ENCODE peak calls at places on chromosomes 12 and 14, in nine cellular contexts. One of them, this sample, is unnamed.

GRCh38 chr12:121059031-121059898 is 20.2 kb upstream of the OASL start:
- DNase-seq in LoVo: peak
- DNase-seq in activated T-cell treated with anti-CD3 and anti-CD28 coated beads for 1 hour: no peak
- DNase-seq in psoas muscle: no peak
- DNase-seq in type B pancreatic cell: peak
- DNase-seq in sciatic nerve: no peak
- DNase-seq in astrocyte of the cerebellum: no peak
- DNase-seq in NCI-H1694: no peak
- DNase-seq in AG08395: no peak
- DNase-seq in this sample: no peak

GRCh38 chr12:11798856-11799530 is 149.5 kb downstream of the ETV6 start:
- DNase-seq in sciatic nerve: no peak
- DNase-seq in psoas muscle: no peak
- DNase-seq in activated T-cell treated with anti-CD3 and anti-CD28 coated beads for 1 hour: no peak
- DNase-seq in astrocyte of the cerebellum: peak
- DNase-seq in type B pancreatic cell: no peak
- DNase-seq in AG08395: peak
- DNase-seq in LoVo: peak
- DNase-seq in NCI-H1694: no peak
- DNase-seq in this sample: no peak

GRCh38 chr14:96501383-96501745 is 818 bp upstream of the PAPOLA start:
- DNase-seq in type B pancreatic cell: no peak
- DNase-seq in LoVo: no peak
- DNase-seq in AG08395: peak
- DNase-seq in psoas muscle: no peak
- DNase-seq in activated T-cell treated with anti-CD3 and anti-CD28 coated beads for 1 hour: no peak
- DNase-seq in sciatic nerve: no peak
- DNase-seq in astrocyte of the cerebellum: no peak
- DNase-seq in NCI-H1694: no peak
- DNase-seq in this sample: peak

GRCh38 chr14:30402846-30403245 is 156.1 kb upstream of the G2E3 start:
- DNase-seq in AG08395: no peak
- DNase-seq in type B pancreatic cell: no peak
- DNase-seq in activated T-cell treated with anti-CD3 and anti-CD28 coated beads for 1 hour: no peak
- DNase-seq in astrocyte of the cerebellum: no peak
- DNase-seq in NCI-H1694: no peak
- DNase-seq in psoas muscle: no peak
- DNase-seq in LoVo: no peak
- DNase-seq in sciatic nerve: no peak
- DNase-seq in this sample: no peak

GRCh38 chr12:23884909-23885308 is 64.6 kb downstream of the SOX5 start:
- DNase-seq in LoVo: no peak
- DNase-seq in sciatic nerve: no peak
- DNase-seq in type B pancreatic cell: no peak
- DNase-seq in activated T-cell treated with anti-CD3 and anti-CD28 coated beads for 1 hour: no peak
- DNase-seq in psoas muscle: no peak
- DNase-seq in astrocyte of the cerebellum: no peak
- DNase-seq in AG08395: no peak
- DNase-seq in NCI-H1694: no peak
- DNase-seq in this sample: no peak

GRCh38 chr14:50766338-50766886 is 64.5 kb downstream of the NIN start:
- DNase-seq in AG08395: peak
- DNase-seq in astrocyte of the cerebellum: no peak
- DNase-seq in psoas muscle: no peak
- DNase-seq in NCI-H1694: no peak
- DNase-seq in activated T-cell treated with anti-CD3 and anti-CD28 coated beads for 1 hour: no peak
- DNase-seq in sciatic nerve: no peak
- DNase-seq in type B pancreatic cell: no peak
- DNase-seq in LoVo: no peak
- DNase-seq in this sample: no peak

GRCh38 chr12:42794811-42795210 is 205.3 kb upstream of the PRICKLE1 start:
- DNase-seq in sciatic nerve: no peak
- DNase-seq in AG08395: peak
- DNase-seq in NCI-H1694: no peak
- DNase-seq in LoVo: no peak
- DNase-seq in astrocyte of the cerebellum: no peak
- DNase-seq in type B pancreatic cell: no peak
- DNase-seq in psoas muscle: no peak
- DNase-seq in activated T-cell treated with anti-CD3 and anti-CD28 coated beads for 1 hour: no peak
- DNase-seq in this sample: no peak

GRCh38 chr12:122593910-122594309 is 66.9 kb downstream of the KNTC1 start:
- DNase-seq in type B pancreatic cell: no peak
- DNase-seq in NCI-H1694: no peak
- DNase-seq in activated T-cell treated with anti-CD3 and anti-CD28 coated beads for 1 hour: no peak
- DNase-seq in AG08395: no peak
- DNase-seq in psoas muscle: no peak
- DNase-seq in LoVo: no peak
- DNase-seq in sciatic nerve: no peak
- DNase-seq in astrocyte of the cerebellum: no peak
- DNase-seq in this sample: no peak

GRCh38 chr12:39935275-39935674 is 170.6 kb downstream of the SLC2A13 start:
- DNase-seq in psoas muscle: no peak
- DNase-seq in LoVo: no peak
- DNase-seq in AG08395: peak
- DNase-seq in NCI-H1694: no peak
- DNase-seq in type B pancreatic cell: no peak
- DNase-seq in activated T-cell treated with anti-CD3 and anti-CD28 coated beads for 1 hour: no peak
- DNase-seq in sciatic nerve: no peak
- DNase-seq in astrocyte of the cerebellum: no peak
- DNase-seq in this sample: no peak

GRCh38 chr14:90999299-90999698 is 61.1 kb downstream of the RPS6KA5 start:
- DNase-seq in AG08395: no peak
- DNase-seq in LoVo: no peak
- DNase-seq in NCI-H1694: no peak
- DNase-seq in astrocyte of the cerebellum: no peak
- DNase-seq in sciatic nerve: no peak
- DNase-seq in psoas muscle: no peak
- DNase-seq in activated T-cell treated with anti-CD3 and anti-CD28 coated beads for 1 hour: no peak
- DNase-seq in type B pancreatic cell: no peak
- DNase-seq in this sample: peak

GRCh38 chr12:47602330-47602729 is 103.5 kb downstream of the RPAP3 start:
- DNase-seq in AG08395: peak
- DNase-seq in LoVo: no peak
- DNase-seq in psoas muscle: no peak
- DNase-seq in type B pancreatic cell: no peak
- DNase-seq in sciatic nerve: no peak
- DNase-seq in astrocyte of the cerebellum: no peak
- DNase-seq in activated T-cell treated with anti-CD3 and anti-CD28 coated beads for 1 hour: no peak
- DNase-seq in NCI-H1694: no peak
- DNase-seq in this sample: no peak

GRCh38 chr14:68379510-68380303 is 413.2 kb downstream of the ZFP36L1 start:
- DNase-seq in psoas muscle: no peak
- DNase-seq in NCI-H1694: no peak
- DNase-seq in LoVo: peak
- DNase-seq in AG08395: no peak
- DNase-seq in astrocyte of the cerebellum: no peak
- DNase-seq in activated T-cell treated with anti-CD3 and anti-CD28 coated beads for 1 hour: no peak
- DNase-seq in type B pancreatic cell: no peak
- DNase-seq in sciatic nerve: no peak
- DNase-seq in this sample: no peak

GRCh38 chr14:23695220-23695999 is 59.2 kb downstream of the DHRS2 start:
- DNase-seq in NCI-H1694: no peak
- DNase-seq in type B pancreatic cell: no peak
- DNase-seq in LoVo: no peak
- DNase-seq in AG08395: no peak
- DNase-seq in activated T-cell treated with anti-CD3 and anti-CD28 coated beads for 1 hour: no peak
- DNase-seq in astrocyte of the cerebellum: no peak
- DNase-seq in psoas muscle: peak
- DNase-seq in sciatic nerve: no peak
- DNase-seq in this sample: no peak

GRCh38 chr12:106415134-106415533 is 57.6 kb downstream of the POLR3B start:
- DNase-seq in AG08395: peak
- DNase-seq in LoVo: peak
- DNase-seq in type B pancreatic cell: no peak
- DNase-seq in psoas muscle: no peak
- DNase-seq in astrocyte of the cerebellum: peak
- DNase-seq in activated T-cell treated with anti-CD3 and anti-CD28 coated beads for 1 hour: no peak
- DNase-seq in NCI-H1694: no peak
- DNase-seq in sciatic nerve: no peak
- DNase-seq in this sample: no peak

GRCh38 chr12:132437252-132438138 is 52.5 kb upstream of the FBRSL1 start:
- DNase-seq in type B pancreatic cell: no peak
- DNase-seq in activated T-cell treated with anti-CD3 and anti-CD28 coated beads for 1 hour: no peak
- DNase-seq in AG08395: no peak
- DNase-seq in LoVo: no peak
- DNase-seq in NCI-H1694: no peak
- DNase-seq in astrocyte of the cerebellum: no peak
- DNase-seq in sciatic nerve: no peak
- DNase-seq in psoas muscle: no peak
- DNase-seq in this sample: no peak

GRCh38 chr14:72688990-72689677 is 204.8 kb downstream of the DPF3 start:
- DNase-seq in AG08395: no peak
- DNase-seq in sciatic nerve: no peak
- DNase-seq in type B pancreatic cell: no peak
- DNase-seq in psoas muscle: no peak
- DNase-seq in NCI-H1694: no peak
- DNase-seq in LoVo: no peak
- DNase-seq in activated T-cell treated with anti-CD3 and anti-CD28 coated beads for 1 hour: no peak
- DNase-seq in astrocyte of the cerebellum: no peak
- DNase-seq in this sample: no peak

GRCh38 chr14:73824116-73824515 is 27.5 kb upstream of the PTGR2 start:
- DNase-seq in NCI-H1694: no peak
- DNase-seq in psoas muscle: no peak
- DNase-seq in AG08395: no peak
- DNase-seq in LoVo: no peak
- DNase-seq in activated T-cell treated with anti-CD3 and anti-CD28 coated beads for 1 hour: no peak
- DNase-seq in type B pancreatic cell: no peak
- DNase-seq in astrocyte of the cerebellum: no peak
- DNase-seq in sciatic nerve: no peak
- DNase-seq in this sample: no peak

GRCh38 chr12:55074771-55075170 is 51.4 kb upstream of the OR9K2 start:
- DNase-seq in AG08395: no peak
- DNase-seq in NCI-H1694: no peak
- DNase-seq in type B pancreatic cell: no peak
- DNase-seq in LoVo: no peak
- DNase-seq in sciatic nerve: no peak
- DNase-seq in psoas muscle: no peak
- DNase-seq in astrocyte of the cerebellum: no peak
- DNase-seq in activated T-cell treated with anti-CD3 and anti-CD28 coated beads for 1 hour: no peak
- DNase-seq in this sample: no peak

GRCh38 chr12:54001283-54002187 is 1.6 kb downstream of the HOXC9 start:
- DNase-seq in AG08395: no peak
- DNase-seq in sciatic nerve: no peak
- DNase-seq in activated T-cell treated with anti-CD3 and anti-CD28 coated beads for 1 hour: no peak
- DNase-seq in NCI-H1694: no peak
- DNase-seq in LoVo: no peak
- DNase-seq in type B pancreatic cell: no peak
- DNase-seq in psoas muscle: no peak
- DNase-seq in astrocyte of the cerebellum: no peak
- DNase-seq in this sample: no peak

GRCh38 chr12:7833831-7834230 is 38.9 kb downstream of the SLC2A14 start:
- DNase-seq in AG08395: no peak
- DNase-seq in type B pancreatic cell: no peak
- DNase-seq in sciatic nerve: no peak
- DNase-seq in astrocyte of the cerebellum: no peak
- DNase-seq in psoas muscle: no peak
- DNase-seq in NCI-H1694: no peak
- DNase-seq in LoVo: no peak
- DNase-seq in activated T-cell treated with anti-CD3 and anti-CD28 coated beads for 1 hour: no peak
- DNase-seq in this sample: no peak

GRCh38 chr14:24965578-24965933 is 84.4 kb downstream of the STXBP6 start:
- DNase-seq in LoVo: no peak
- DNase-seq in sciatic nerve: no peak
- DNase-seq in AG08395: no peak
- DNase-seq in activated T-cell treated with anti-CD3 and anti-CD28 coated beads for 1 hour: no peak
- DNase-seq in type B pancreatic cell: no peak
- DNase-seq in astrocyte of the cerebellum: no peak
- DNase-seq in NCI-H1694: no peak
- DNase-seq in psoas muscle: no peak
- DNase-seq in this sample: no peak

GRCh38 chr12:55927588-55928502 is at the start of gene PYM1:
- DNase-seq in type B pancreatic cell: peak
- DNase-seq in activated T-cell treated with anti-CD3 and anti-CD28 coated beads for 1 hour: peak
- DNase-seq in astrocyte of the cerebellum: no peak
- DNase-seq in sciatic nerve: peak
- DNase-seq in psoas muscle: peak
- DNase-seq in NCI-H1694: peak
- DNase-seq in AG08395: peak
- DNase-seq in LoVo: peak
- DNase-seq in this sample: peak

GRCh38 chr12:7075931-7076330 is 15.4 kb downstream of the C1S start:
- DNase-seq in type B pancreatic cell: no peak
- DNase-seq in sciatic nerve: no peak
- DNase-seq in astrocyte of the cerebellum: no peak
- DNase-seq in NCI-H1694: no peak
- DNase-seq in psoas muscle: no peak
- DNase-seq in AG08395: peak
- DNase-seq in activated T-cell treated with anti-CD3 and anti-CD28 coated beads for 1 hour: no peak
- DNase-seq in LoVo: no peak
- DNase-seq in this sample: no peak

GRCh38 chr12:3315201-3315661 is 175.8 kb upstream of the PRMT8 start:
- DNase-seq in type B pancreatic cell: no peak
- DNase-seq in LoVo: no peak
- DNase-seq in psoas muscle: peak
- DNase-seq in AG08395: peak
- DNase-seq in astrocyte of the cerebellum: no peak
- DNase-seq in sciatic nerve: peak
- DNase-seq in activated T-cell treated with anti-CD3 and anti-CD28 coated beads for 1 hour: no peak
- DNase-seq in NCI-H1694: no peak
- DNase-seq in this sample: no peak

GRCh38 chr14:32545109-32545857 is 216.2 kb downstream of the AKAP6 start:
- DNase-seq in sciatic nerve: no peak
- DNase-seq in AG08395: peak
- DNase-seq in type B pancreatic cell: no peak
- DNase-seq in LoVo: no peak
- DNase-seq in NCI-H1694: no peak
- DNase-seq in astrocyte of the cerebellum: no peak
- DNase-seq in psoas muscle: no peak
- DNase-seq in activated T-cell treated with anti-CD3 and anti-CD28 coated beads for 1 hour: no peak
- DNase-seq in this sample: no peak

GRCh38 chr14:22689186-22689585 is 45.0 kb upstream of the OR6J1 start:
- DNase-seq in astrocyte of the cerebellum: peak
- DNase-seq in activated T-cell treated with anti-CD3 and anti-CD28 coated beads for 1 hour: no peak
- DNase-seq in AG08395: peak
- DNase-seq in sciatic nerve: no peak
- DNase-seq in NCI-H1694: no peak
- DNase-seq in LoVo: peak
- DNase-seq in type B pancreatic cell: no peak
- DNase-seq in psoas muscle: no peak
- DNase-seq in this sample: no peak

GRCh38 chr14:81153187-81153586 is 67.6 kb downstream of the GTF2A1 start:
- DNase-seq in psoas muscle: no peak
- DNase-seq in astrocyte of the cerebellum: no peak
- DNase-seq in activated T-cell treated with anti-CD3 and anti-CD28 coated beads for 1 hour: no peak
- DNase-seq in type B pancreatic cell: no peak
- DNase-seq in LoVo: no peak
- DNase-seq in AG08395: no peak
- DNase-seq in sciatic nerve: no peak
- DNase-seq in NCI-H1694: no peak
- DNase-seq in this sample: no peak

GRCh38 chr12:40474630-40475029 is 217.6 kb upstream of the CNTN1 start:
- DNase-seq in sciatic nerve: no peak
- DNase-seq in activated T-cell treated with anti-CD3 and anti-CD28 coated beads for 1 hour: no peak
- DNase-seq in astrocyte of the cerebellum: no peak
- DNase-seq in LoVo: no peak
- DNase-seq in NCI-H1694: no peak
- DNase-seq in AG08395: no peak
- DNase-seq in type B pancreatic cell: no peak
- DNase-seq in psoas muscle: no peak
- DNase-seq in this sample: no peak

GRCh38 chr12:104357431-104357952 is 54.0 kb downstream of the EID3 start:
- DNase-seq in astrocyte of the cerebellum: no peak
- DNase-seq in AG08395: peak
- DNase-seq in NCI-H1694: no peak
- DNase-seq in type B pancreatic cell: no peak
- DNase-seq in sciatic nerve: no peak
- DNase-seq in activated T-cell treated with anti-CD3 and anti-CD28 coated beads for 1 hour: no peak
- DNase-seq in psoas muscle: no peak
- DNase-seq in LoVo: no peak
- DNase-seq in this sample: no peak

GRCh38 chr12:12774791-12775190 is 10.7 kb upstream of the APOLD1 start:
- DNase-seq in activated T-cell treated with anti-CD3 and anti-CD28 coated beads for 1 hour: no peak
- DNase-seq in NCI-H1694: no peak
- DNase-seq in type B pancreatic cell: no peak
- DNase-seq in sciatic nerve: no peak
- DNase-seq in AG08395: no peak
- DNase-seq in LoVo: no peak
- DNase-seq in astrocyte of the cerebellum: no peak
- DNase-seq in psoas muscle: no peak
- DNase-seq in this sample: no peak

GRCh38 chr14:38278035-38278434 is 22.1 kb upstream of the CLEC14A start:
- DNase-seq in AG08395: no peak
- DNase-seq in type B pancreatic cell: no peak
- DNase-seq in NCI-H1694: no peak
- DNase-seq in activated T-cell treated with anti-CD3 and anti-CD28 coated beads for 1 hour: no peak
- DNase-seq in sciatic nerve: no peak
- DNase-seq in LoVo: no peak
- DNase-seq in astrocyte of the cerebellum: no peak
- DNase-seq in psoas muscle: no peak
- DNase-seq in this sample: no peak